ENCODE peak calls at places on chromosomes 12 and 14, in four cellular contexts. A, D, H and R are unnamed samples. For H3K4me1, the result is how much of the 10 kb centered on the place peaks cover.

GRCh38 chr12:21169878-21170472 is 39.0 kb downstream of the SLCO1B1 start:
- DNase-seq in A (peak), D (no peak), H (peak), R (no peak)

GRCh38 chr12:74449872-74450271 is 87.8 kb upstream of the ATXN7L3B start:
- DNase-seq in A (peak), D (no peak), H (peak), R (no peak)

GRCh38 chr14:100290607-100291304 is 15.5 kb downstream of the SLC25A29 start:
- DNase-seq in A (no peak), D (no peak), H (no peak), R (no peak)

GRCh38 chr12:41286426-41286825 is 98.3 kb downstream of the PDZRN4 start:
- DNase-seq in A (no peak), D (no peak), H (no peak), R (no peak)

GRCh38 chr14:94376108-94376975 is 12.1 kb downstream of the SERPINA1 start:
- DNase-seq in A (no peak), D (no peak), H (no peak), R (no peak)

GRCh38 chr12:121632069-121632970 is 6.0 kb downstream of the ORAI1 start:
- DNase-seq in A (no peak), D (no peak), H (no peak), R (no peak)

GRCh38 chr12:102010265-102010994 is 51.4 kb downstream of the WASHC3 start:
- DNase-seq in A (no peak), D (no peak), H (no peak), R (no peak)

GRCh38 chr12:71865166-71865713 is 25.7 kb downstream of the TBC1D15 start:
- DNase-seq in A (peak), D (no peak), H (peak), R (no peak)

GRCh38 chr14:93975791-93976476 is 436 bp downstream of the ASB2 start:
- DNase-seq in A (no peak), D (no peak), H (no peak), R (no peak)

GRCh38 chr12:106133136-106134087 is 5.3 kb downstream of the NUAK1 start:
- DNase-seq in A (peak), D (no peak), H (peak), R (no peak)

GRCh38 chr12:48932878-48933277 is 7.6 kb upstream of the FKBP11 start:
- DNase-seq in A (no peak), D (no peak), H (no peak), R (no peak)

GRCh38 chr12:47577213-47577612 is 128.6 kb downstream of the RPAP3 start:
- DNase-seq in A (no peak), D (no peak), H (no peak), R (no peak)

GRCh38 chr14:91509878-91510170 is 286 bp downstream of the PPP4R3A start:
- DNase-seq in A (no peak), D (no peak), H (no peak), R (no peak)

GRCh38 chr12:66678640-66679268 is at the start of gene GRIP1:
- DNase-seq in A (no peak), D (no peak), H (peak), R (no peak)

GRCh38 chr14:53190938-53191337 is 37.8 kb upstream of the DDHD1 start:
- DNase-seq in A (peak), D (no peak), H (peak), R (no peak)

GRCh38 chr12:49565119-49565955 is 2.6 kb downstream of the MCRS1 start:
- DNase-seq in A (no peak), D (no peak), H (no peak), R (no peak)

GRCh38 chr12:113457710-113458109 is 14.0 kb downstream of the LHX5 start:
- DNase-seq in A (no peak), D (no peak), H (no peak), R (no peak)

GRCh38 chr12:109824731-109825130 is 8.5 kb downstream of the TRPV4 start:
- DNase-seq in A (no peak), D (no peak), H (no peak), R (no peak)

GRCh38 chr12:593396-593976 is 69.8 kb downstream of the NINJ2 start:
- DNase-seq in A (no peak), D (no peak), H (no peak), R (no peak)

GRCh38 chr14:78498062-78498595 is 328.0 kb downstream of the NRXN3 start:
- DNase-seq in A (no peak), D (no peak), H (no peak), R (no peak)

GRCh38 chr12:49665384-49665783 is 41.8 kb downstream of the FMNL3 start:
- DNase-seq in A (no peak), D (no peak), H (peak), R (no peak)

GRCh38 chr14:64503434-64504309 is at the start of gene ZBTB25:
- DNase-seq in A (peak), D (peak), H (peak), R (peak)

GRCh38 chr12:54984602-54985376 is at the start of gene TESPA1:
- DNase-seq in A (no peak), D (peak), H (no peak), R (peak)

GRCh38 chr12:55720894-55721444 is 776 bp downstream of the RDH5 start:
- DNase-seq in A (peak), D (no peak), H (peak), R (peak)

GRCh38 chr12:15664491-15664890 is 124.7 kb downstream of the EPS8 start:
- DNase-seq in A (peak), D (no peak), H (peak), R (no peak)

DNA sequence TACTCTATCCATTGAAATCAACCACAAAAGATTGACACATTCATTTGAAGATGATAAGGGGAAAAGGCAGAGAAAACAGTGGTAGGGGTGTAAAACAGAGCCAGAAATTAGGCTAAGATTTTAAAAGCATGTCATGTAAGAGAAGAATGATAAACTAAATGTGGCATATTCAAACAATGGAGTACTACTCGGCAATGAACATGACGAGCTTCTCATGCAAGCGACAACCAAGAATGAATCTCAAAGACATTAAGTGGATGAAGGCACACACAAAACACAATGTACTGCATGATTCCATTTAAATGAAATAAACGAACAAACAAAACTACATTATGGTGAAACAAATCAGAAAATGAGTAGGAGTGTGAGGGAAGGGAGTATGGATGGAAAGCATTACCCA is 134.8 kb downstream of the ITPR2 start:
- DNase-seq in A (no peak), D (no peak), H (no peak), R (no peak)
- H3K4me1 ChIP-seq in A (under half), D (under half), H (under half), R (under half)

DNA sequence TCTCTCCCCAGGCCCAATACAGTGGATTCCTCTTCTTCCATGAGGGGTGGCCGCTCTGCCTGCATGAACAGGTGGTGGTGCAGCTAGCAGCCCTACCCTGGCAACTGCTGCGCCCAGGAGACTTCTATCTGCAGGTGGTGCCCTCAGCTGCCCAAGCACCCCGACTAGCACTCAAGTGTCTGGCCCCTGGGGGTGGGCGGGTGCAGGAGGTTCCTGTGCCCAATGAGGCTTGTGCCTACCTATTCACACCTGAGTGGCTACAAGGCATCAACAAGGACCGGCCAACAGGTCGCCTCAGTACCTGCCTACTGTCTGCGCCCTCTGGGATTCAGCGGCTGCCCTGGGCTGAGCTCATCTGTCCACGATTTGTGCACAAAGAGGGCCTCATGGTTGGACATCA is 3.8 kb downstream of the ARHGEF40 start:
- DNase-seq in A (no peak), D (no peak), H (no peak), R (no peak)
- H3K27ac ChIP-seq in A (no peak), D (no peak), H (no peak), R (no peak)

GRCh38 chr14:104108570-104109060 is 23.1 kb downstream of the ASPG start:
- DNase-seq in A (no peak), D (no peak), H (no peak), R (no peak)

GRCh38 chr14:104106471-104106991 is 21.0 kb downstream of the ASPG start:
- DNase-seq in A (no peak), D (no peak), H (no peak), R (no peak)

GRCh38 chr14:104105822-104106470 is 20.4 kb downstream of the ASPG start:
- DNase-seq in A (no peak), D (no peak), H (no peak), R (no peak)

GRCh38 chr14:104107611-104108569 is 22.4 kb downstream of the ASPG start:
- DNase-seq in A (no peak), D (no peak), H (no peak), R (no peak)

GRCh38 chr14:104107101-104107581 is 21.6 kb downstream of the ASPG start:
- DNase-seq in A (no peak), D (no peak), H (no peak), R (no peak)
- H3K4me1 ChIP-seq in A (under half), D (under half), H (under half), R (under half)

DNA sequence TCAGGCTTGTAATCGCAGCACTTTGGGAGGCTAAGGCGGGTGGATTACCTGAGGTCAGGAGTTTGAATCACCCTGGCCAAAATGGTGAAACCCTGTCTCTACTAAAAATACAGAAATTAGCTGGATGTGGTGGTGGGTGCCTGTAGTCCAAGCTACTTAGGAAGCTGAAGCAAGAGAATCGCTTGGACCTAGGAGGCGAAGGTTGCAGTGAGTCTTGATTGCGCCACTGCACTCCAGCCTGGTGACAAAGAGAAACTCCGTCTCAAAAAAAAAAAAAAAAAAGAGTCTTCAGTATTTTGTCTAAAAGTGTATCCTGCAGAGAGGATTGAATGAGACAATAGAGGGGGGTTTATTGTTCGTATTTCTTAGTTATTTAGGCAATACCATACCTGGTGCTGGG is 25.3 kb downstream of the FOXA1 start:
- DNase-seq in A (no peak), D (no peak), H (no peak), R (no peak)
- H3K27ac ChIP-seq in A (no peak), D (no peak), H (no peak), R (no peak)

DNA sequence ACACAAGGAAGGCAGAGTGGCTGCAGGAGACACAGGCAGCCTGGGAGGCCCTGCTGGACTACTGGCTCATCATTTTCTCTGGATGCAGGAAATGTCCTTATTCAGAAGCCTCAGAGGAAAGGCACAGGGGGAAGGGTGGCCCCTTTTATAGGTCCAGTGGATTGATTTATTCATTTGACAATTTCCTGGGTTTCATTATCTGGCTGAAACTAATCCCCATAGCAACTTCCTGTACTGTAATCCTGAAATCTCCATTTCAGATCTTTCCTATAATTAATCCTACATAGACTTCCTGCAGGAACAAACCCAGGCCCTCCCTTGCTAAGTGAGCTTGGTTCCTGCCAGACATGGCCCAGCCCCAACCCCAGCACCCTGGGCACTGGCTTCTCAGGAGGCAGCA is 23.0 kb downstream of the KRT76 start:
- DNase-seq in A (no peak), D (no peak), H (no peak), R (no peak)
- H3K4me1 ChIP-seq in A (under half), D (under half), H (under half), R (under half)

GRCh38 chr12:124359671-124360581 is 65.0 kb downstream of the RFLNA start:
- DNase-seq in A (no peak), D (no peak), H (no peak), R (peak)

GRCh38 chr12:124356221-124356620 is 61.3 kb downstream of the RFLNA start:
- DNase-seq in A (no peak), D (no peak), H (no peak), R (no peak)

GRCh38 chr12:124357616-124358015 is 62.7 kb downstream of the RFLNA start:
- DNase-seq in A (no peak), D (no peak), H (no peak), R (no peak)

GRCh38 chr12:124361074-124361965 is 66.4 kb downstream of the RFLNA start:
- DNase-seq in A (peak), D (no peak), H (no peak), R (no peak)

DNA sequence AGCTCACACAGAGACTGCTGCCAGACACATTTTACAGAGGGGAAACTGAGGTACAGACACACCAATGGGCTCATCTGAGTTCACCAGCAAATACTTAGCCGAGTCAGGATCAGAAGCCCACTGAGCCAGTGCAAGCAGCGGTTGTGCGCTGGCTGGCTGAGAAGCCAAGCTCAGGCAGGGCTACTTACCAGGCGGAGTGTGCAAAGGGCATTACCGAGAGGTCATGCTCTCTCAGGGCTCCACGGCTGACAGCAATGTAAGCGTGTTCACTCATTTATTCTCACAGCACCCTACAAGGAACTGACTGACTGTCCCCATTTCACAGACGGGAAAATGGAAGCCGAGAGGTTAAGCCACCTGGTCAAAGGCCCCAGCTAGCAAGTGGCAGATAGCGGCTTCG is 63.7 kb downstream of the RFLNA start:
- DNase-seq in A (no peak), D (no peak), H (no peak), R (no peak)
- H3K27ac ChIP-seq in A (no peak), D (no peak), H (no peak), R (peak)